ENCODE peak calls at places on chromosomes 3 and 15, in eight cellular contexts. U is fibroblast of the aortic adventitia, P is body of pancreas, Y is GM06990, R is MV-4-11, L is smooth muscle cell of the brain vasculature, M is upper lobe of right lung, K is HTR-8/SVneo. F is an unnamed sample.

GRCh38 chr15:96366526-96366877 is 36.0 kb downstream of the NR2F2 start:
- DNase-seq in P (no peak), Y (no peak), U (no peak), L (no peak), M (no peak), R (no peak), K (no peak), F (no peak)

GRCh38 chr3:9697892-9698291 is 5.7 kb upstream of the CPNE9 start:
- DNase-seq in L (no peak), P (no peak), M (no peak), R (no peak), Y (no peak), K (no peak), U (no peak), F (no peak)

GRCh38 chr3:24683511-24684384 is 189.1 kb upstream of the THRB start:
- DNase-seq in U (peak; percentile 87), R (peak; percentile 37), L (no peak), P (peak; percentile 35), M (no peak), K (no peak), Y (no peak), F (no peak)

GRCh38 chr15:88776646-88777045 is 26.6 kb upstream of the ACAN start:
- DNase-seq in R (no peak), Y (no peak), L (no peak), M (no peak), P (no peak), K (no peak), U (no peak), F (no peak)

GRCh38 chr3:14360123-14360881 is 42.1 kb upstream of the SLC6A6 start:
- DNase-seq in R (no peak), U (no peak), K (no peak), P (no peak), M (no peak), L (no peak), Y (no peak), F (no peak)

GRCh38 chr3:194098036-194098871 is 37.7 kb upstream of the HES1 start:
- DNase-seq in R (peak; percentile 60), K (no peak), P (peak; percentile 66), Y (no peak), U (peak; percentile 30), L (no peak), M (no peak), F (no peak)

GRCh38 chr15:74275957-74276356 is 39.8 kb downstream of the CCDC33 start:
- DNase-seq in M (no peak), P (no peak), U (no peak), R (peak; percentile 15), K (no peak), L (no peak), Y (no peak), F (no peak)

GRCh38 chr3:186425788-186426730 is 64.0 kb upstream of the DGKG start:
- DNase-seq in L (no peak), M (no peak), P (no peak), K (no peak), U (peak; percentile 54), Y (peak; percentile 9), R (peak; percentile 52), F (no peak)

GRCh38 chr15:92650256-92650655 is 5.3 kb downstream of the FAM174B start:
- DNase-seq in Y (no peak), M (no peak), K (no peak), U (peak; percentile 9), L (no peak), P (peak; percentile 57), R (no peak), F (no peak)

GRCh38 chr3:62414786-62415185 is 41.4 kb upstream of the FEZF2 start:
- DNase-seq in U (no peak), R (no peak), M (no peak), P (no peak), L (no peak), K (no peak), Y (no peak), F (no peak)

GRCh38 chr15:83284563-83285283 is at the start of gene BNC1:
- DNase-seq in P (no peak), M (no peak), K (peak; percentile 30), R (no peak), L (no peak), Y (no peak), U (no peak), F (peak; percentile 19)

GRCh38 chr3:124584552-124585391 is 145.5 kb upstream of the UMPS start:
- DNase-seq in K (peak; percentile 70), P (peak; percentile 95), R (no peak), Y (no peak), M (peak; percentile 91), U (no peak), L (no peak), F (peak; percentile 54)

GRCh38 chr3:132135628-132136333 is 101.0 kb upstream of the CPNE4 start:
- DNase-seq in L (peak; percentile 55), M (no peak), R (no peak), Y (no peak), P (no peak), K (peak; percentile 64), U (peak; percentile 95), F (no peak)

GRCh38 chr3:111714305-111714704 is 119.2 kb upstream of the ZBED2 start:
- DNase-seq in U (peak; percentile 39), P (no peak), Y (no peak), L (no peak), M (no peak), K (no peak), R (peak; percentile 14), F (no peak)

GRCh38 chr15:53976844-53977392 is 1.3 kb upstream of the UNC13C start:
- DNase-seq in Y (no peak), U (no peak), K (no peak), M (no peak), P (peak; percentile 9), L (no peak), R (no peak), F (no peak)

GRCh38 chr15:100623301-100623700 is 20.9 kb downstream of the ASB7 start:
- DNase-seq in M (no peak), Y (no peak), U (peak; percentile 23), L (no peak), R (peak; percentile 2), K (no peak), P (no peak), F (no peak)

GRCh38 chr3:56825579-56826438 is 24.1 kb upstream of the ARHGEF3 start:
- DNase-seq in R (peak; percentile 71), Y (no peak), L (no peak), K (no peak), U (peak; percentile 55), M (no peak), P (no peak), F (no peak)

GRCh38 chr15:43943511-43943910 is 116.7 kb downstream of the WDR76 start:
- DNase-seq in R (no peak), Y (no peak), P (no peak), M (no peak), U (peak; percentile 61), L (no peak), K (no peak), F (no peak)

GRCh38 chr15:89851665-89852341 is 37.2 kb upstream of the ANPEP start:
- DNase-seq in M (no peak), K (no peak), U (peak; percentile 25), L (no peak), P (no peak), Y (peak; percentile 76), R (peak; percentile 76), F (no peak)

GRCh38 chr3:37546876-37547275 is 314.8 kb upstream of the CTDSPL start:
- DNase-seq in R (peak; percentile 37), L (no peak), U (peak; percentile 23), M (no peak), P (no peak), K (peak; percentile 31), Y (no peak), F (no peak)

GRCh38 chr3:131403216-131403895 is 21.8 kb downstream of the NUDT16 start:
- DNase-seq in L (no peak), Y (no peak), R (no peak), M (no peak), U (no peak), K (no peak), P (no peak), F (no peak)

GRCh38 chr15:43067717-43068461 is 37.9 kb downstream of the UBR1 start:
- DNase-seq in R (no peak), U (peak; percentile 67), K (no peak), L (no peak), M (no peak), Y (no peak), P (no peak), F (peak; percentile 35)

GRCh38 chr3:78511840-78512239 is 1256.0 kb downstream of the ROBO1 start:
- DNase-seq in L (no peak), R (no peak), K (no peak), P (no peak), M (no peak), U (no peak), Y (no peak), F (no peak)

GRCh38 chr3:115552007-115552406 is 71.3 kb upstream of the GAP43 start:
- DNase-seq in P (no peak), R (no peak), K (no peak), M (no peak), L (no peak), Y (no peak), U (no peak), F (no peak)

GRCh38 chr3:21668012-21668411 is 83.0 kb downstream of the ZNF385D start:
- DNase-seq in M (no peak), U (no peak), K (no peak), Y (no peak), R (no peak), L (no peak), P (no peak), F (no peak)

GRCh38 chr15:67065531-67066005 is at the start of gene SMAD3:
- DNase-seq in P (peak; percentile 94), R (peak; percentile 87), L (peak; percentile 83), Y (peak; percentile 85), U (peak; percentile 95), K (no peak), M (peak; percentile 95), F (peak; percentile 78)

GRCh38 chr15:94287794-94288246 is 56.5 kb downstream of the MCTP2 start:
- DNase-seq in Y (peak; percentile 58), R (peak; percentile 5), K (no peak), U (no peak), M (no peak), L (no peak), P (no peak), F (peak; percentile 51)

GRCh38 chr3:169454823-169455222 is 208.7 kb downstream of the MECOM start:
- DNase-seq in Y (no peak), U (peak; percentile 93), P (no peak), K (no peak), M (no peak), L (no peak), R (no peak), F (no peak)

GRCh38 chr3:150737874-150738679 is 24.9 kb downstream of the SIAH2 start:
- DNase-seq in U (peak; percentile 57), L (no peak), Y (no peak), K (no peak), R (peak; percentile 71), P (peak; percentile 72), M (no peak), F (peak; percentile 70)

GRCh38 chr3:142645236-142645793 is 49.1 kb downstream of the PLS1 start:
- DNase-seq in P (no peak), K (peak; percentile 56), Y (no peak), L (no peak), R (no peak), M (no peak), U (peak; percentile 22), F (no peak)

GRCh38 chr3:14837188-14837587 is 18.4 kb downstream of the FGD5 start:
- DNase-seq in L (no peak), K (no peak), R (no peak), Y (no peak), M (no peak), U (no peak), P (no peak), F (no peak)

GRCh38 chr3:14016900-14017475 is 107.7 kb downstream of the CHCHD4 start:
- DNase-seq in R (no peak), U (no peak), K (no peak), Y (no peak), L (no peak), P (no peak), M (no peak), F (no peak)

GRCh38 chr3:100226712-100227429 is 33.9 kb upstream of the TBC1D23 start:
- DNase-seq in Y (no peak), P (no peak), R (peak; percentile 48), U (peak; percentile 33), M (no peak), K (peak; percentile 55), L (no peak), F (no peak)

GRCh38 chr15:78951841-78952238 is 7.0 kb upstream of the CTSH start:
- DNase-seq in R (no peak), L (no peak), K (no peak), U (peak; percentile 50), M (no peak), P (peak; percentile 66), Y (no peak), F (no peak)

F was measured in activated T-cell treated with anti-CD3 and anti-CD28 coated beads, Interleukin-2, amount 50 U/mL, for 48 hours.